ENCODE peak calls at places on chromosomes 13 and 19, in five cellular contexts. Y is activated naive CD4-positive, alpha-beta T cell treated with anti-CD3 and anti-CD28 coated beads, Interleukin-2, amount 50 U/mL, for 72 hours; M is central memory CD8-positive, alpha-beta T cell; Z is lower lobe of right lung; X is activated naive CD8-positive, alpha-beta T cell treated with anti-CD3 and anti-CD28 coated beads, Interleukin-2, amount 10 ng/mL, durations not matched to agents 7 days and 5 days. A is an unnamed sample.

GRCh38 chr19:49680473-49681351 is 3.6 kb downstream of the PRMT1 start:
- ATAC-seq in Y (peak), M (no peak), Z (peak), X (peak), A (no peak)

GRCh38 chr19:38799104-38799503 is 10.1 kb downstream of the LGALS7B start:
- ATAC-seq in Y (no peak), M (no peak), Z (no peak), X (no peak), A (no peak)

GRCh38 chr19:4932711-4933110 is 23.4 kb downstream of the UHRF1 start:
- ATAC-seq in Y (no peak), M (no peak), Z (no peak), X (no peak), A (no peak)

GRCh38 chr13:110290811-110291210 is 16.1 kb downstream of the COL4A1 start:
- ATAC-seq in Y (no peak), M (no peak), Z (no peak), X (no peak), A (no peak)

GRCh38 chr19:28563964-28564914 is 648.7 kb downstream of the UQCRFS1 start:
- ATAC-seq in Y (no peak), M (no peak), Z (no peak), X (no peak), A (no peak)

GRCh38 chr19:1945899-1946298 is 4.9 kb downstream of the CSNK1G2 start:
- ATAC-seq in Y (no peak), M (no peak), Z (no peak), X (no peak), A (no peak)

GRCh38 chr13:29165840-29166239 is 345.7 kb downstream of the MTUS2 start:
- ATAC-seq in Y (no peak), M (no peak), Z (no peak), X (no peak), A (no peak)

GRCh38 chr13:106499905-106500304 is 35.6 kb downstream of the EFNB2 start:
- ATAC-seq in Y (no peak), M (no peak), Z (no peak), X (no peak), A (no peak)

GRCh38 chr13:64073203-64073602 is 2657.6 kb upstream of the PCDH20 start:
- ATAC-seq in Y (no peak), M (no peak), Z (no peak), X (no peak), A (no peak)

GRCh38 chr13:53068841-53069520 is 40.4 kb downstream of the OLFM4 start:
- ATAC-seq in Y (no peak), M (no peak), Z (no peak), X (no peak), A (no peak)

GRCh38 chr13:29568731-29569130 is 26.8 kb downstream of the SLC7A1 start:
- ATAC-seq in Y (no peak), M (no peak), Z (no peak), X (no peak), A (no peak)

GRCh38 chr19:45103625-45104319 is 10.8 kb downstream of the PPP1R37 start:
- ATAC-seq in Y (peak), M (peak), Z (peak), X (peak), A (no peak)

GRCh38 chr19:16449330-16449961 is 22.3 kb downstream of the EPS15L1 start:
- ATAC-seq in Y (peak), M (peak), Z (peak), X (peak), A (no peak)

GRCh38 chr19:47680858-47681332 is 32.3 kb upstream of the EHD2 start:
- ATAC-seq in Y (no peak), M (no peak), Z (no peak), X (no peak), A (no peak)

A was measured in gastroesophageal sphincter.